ENCODE peak calls at places on chromosomes 16 and 17, in nine cellular contexts. Z, A, R, J, S, H, X, I and O are unnamed samples.

GRCh38 chr16:19168173-19169080 is at the start of gene SYT17:
- DNase-seq in Z (peak; percentile 39), A (peak; percentile 64), R (peak; percentile 61), J (no peak), S (no peak), H (peak; percentile 99), X (no peak), I (no peak), O (no peak)

GRCh38 chr17:77914440-77915254 is 43.9 kb upstream of the TNRC6C start:
- DNase-seq in Z (peak; percentile 75), A (peak; percentile 66), R (no peak), J (no peak), S (no peak), H (no peak), X (no peak), I (peak; percentile 13), O (no peak)

GRCh38 chr17:27824176-27824575 is 23.8 kb upstream of the NOS2 start:
- DNase-seq in Z (no peak), A (no peak), R (no peak), J (no peak), S (no peak), H (no peak), X (no peak), I (no peak), O (no peak)

GRCh38 chr16:2967721-2968161 is 1.4 kb upstream of the PAQR4 start:
- DNase-seq in Z (no peak), A (no peak), R (no peak), J (no peak), S (no peak), H (no peak), X (no peak), I (no peak), O (no peak)

GRCh38 chr17:67221062-67221998 is 23.7 kb downstream of the HELZ start:
- DNase-seq in Z (no peak), A (peak; percentile 26), R (peak; percentile 45), J (peak; percentile 51), S (no peak), H (peak; percentile 27), X (peak; percentile 52), I (no peak), O (peak; percentile 52)

GRCh38 chr17:66625321-66625767 is 209.6 kb upstream of the CACNG5 start:
- DNase-seq in Z (peak; percentile 59), A (peak; percentile 1), R (peak; percentile 46), J (no peak), S (no peak), H (no peak), X (no peak), I (no peak), O (no peak)

GRCh38 chr17:71592431-71592830 is 528.4 kb upstream of the SOX9 start:
- DNase-seq in Z (no peak), A (no peak), R (no peak), J (no peak), S (no peak), H (no peak), X (no peak), I (no peak), O (no peak)

GRCh38 chr16:52861614-52862022 is 191.1 kb downstream of the CHD9NB start:
- DNase-seq in Z (no peak), A (peak; percentile 78), R (peak; percentile 6), J (no peak), S (no peak), H (peak; percentile 11), X (no peak), I (no peak), O (no peak)

GRCh38 chr17:75346906-75347305 is 57.7 kb upstream of the SLC25A19 start:
- DNase-seq in Z (no peak), A (no peak), R (no peak), J (no peak), S (no peak), H (no peak), X (no peak), I (no peak), O (no peak)

GRCh38 chr17:74271902-74272563 is 2.0 kb upstream of the DNAI2 start:
- DNase-seq in Z (no peak), A (no peak), R (no peak), J (peak; percentile 36), S (no peak), H (no peak), X (no peak), I (no peak), O (no peak)

GRCh38 chr17:82859431-82860403 is 19.9 kb upstream of the ZNF750 start:
- DNase-seq in Z (no peak), A (no peak), R (no peak), J (no peak), S (peak; percentile 62), H (no peak), X (peak; percentile 69), I (peak; percentile 12), O (peak; percentile 24)

GRCh38 chr17:72916991-72917390 is 175.5 kb downstream of the SLC39A11 start:
- DNase-seq in Z (no peak), A (no peak), R (no peak), J (no peak), S (no peak), H (peak; percentile 1), X (no peak), I (no peak), O (no peak)

GRCh38 chr16:15676506-15676905 is 26.5 kb downstream of the NDE1 start:
- DNase-seq in Z (no peak), A (no peak), R (no peak), J (no peak), S (no peak), H (no peak), X (no peak), I (no peak), O (no peak)

GRCh38 chr17:9427460-9428315 is 147.9 kb downstream of the STX8 start:
- DNase-seq in Z (no peak), A (no peak), R (no peak), J (no peak), S (no peak), H (no peak), X (no peak), I (no peak), O (no peak)